ENCODE peak calls at places on chromosomes 16 and 17, in six cellular contexts. K, O, T, A, F and S are unnamed samples.

GRCh38 chr16:87457051-87457611 is 35.7 kb downstream of the ZCCHC14 start:
- DNase-seq in K (peak; percentile 67), O (no peak), T (no peak), A (no peak), F (peak; percentile 26), S (peak; percentile 69)

GRCh38 chr16:59848314-59848713 is 1114.2 kb upstream of the GOT2 start:
- DNase-seq in K (no peak), O (no peak), T (no peak), A (no peak), F (no peak), S (no peak)

GRCh38 chr16:49204191-49204590 is 77.4 kb downstream of the CBLN1 start:
- DNase-seq in K (no peak), O (no peak), T (no peak), A (no peak), F (no peak), S (no peak)

GRCh38 chr16:71537643-71538042 is 11.4 kb downstream of the CHST4 start:
- DNase-seq in K (peak; percentile 61), O (peak; percentile 68), T (no peak), A (no peak), F (peak; percentile 56), S (peak; percentile 37)

GRCh38 chr17:63694974-63695773 is 4.8 kb downstream of the LIMD2 start:
- DNase-seq in K (no peak), O (peak; percentile 39), T (no peak), A (no peak), F (no peak), S (no peak)

GRCh38 chr17:59846391-59847165 is 46.2 kb downstream of the TUBD1 start:
- DNase-seq in K (peak; percentile 94), O (no peak), T (no peak), A (peak; percentile 41), F (peak; percentile 86), S (peak; percentile 93)

GRCh38 chr16:65122724-65122973 is 786 bp upstream of the CDH11 start:
- DNase-seq in K (no peak), O (no peak), T (no peak), A (no peak), F (no peak), S (no peak)

GRCh38 chr16:75312875-75313274 is 61.5 kb upstream of the BCAR1 start:
- DNase-seq in K (no peak), O (no peak), T (no peak), A (no peak), F (no peak), S (no peak)

GRCh38 chr17:32283745-32284207 is 18.1 kb downstream of the RHBDL3 start:
- DNase-seq in K (peak; percentile 20), O (peak; percentile 75), T (no peak), A (no peak), F (peak; percentile 48), S (peak; percentile 56)

GRCh38 chr17:72123964-72124791 is 3.4 kb downstream of the SOX9 start:
- DNase-seq in K (no peak), O (no peak), T (peak; percentile 23), A (no peak), F (peak; percentile 22), S (no peak)

GRCh38 chr16:78115659-78116058 is 16.2 kb downstream of the WWOX start:
- DNase-seq in K (no peak), O (no peak), T (no peak), A (no peak), F (no peak), S (no peak)

GRCh38 chr17:35171834-35172233 is 22.4 kb downstream of the SLC35G3 start:
- DNase-seq in K (peak; percentile 43), O (no peak), T (no peak), A (no peak), F (no peak), S (peak; percentile 41)

GRCh38 chr17:27481327-27481726 is 25.1 kb downstream of the KSR1 start:
- DNase-seq in K (no peak), O (peak; percentile 33), T (no peak), A (no peak), F (no peak), S (no peak)

GRCh38 chr16:28207425-28207824 is 4.3 kb downstream of the XPO6 start:
- DNase-seq in K (no peak), O (no peak), T (no peak), A (no peak), F (no peak), S (no peak)

GRCh38 chr16:8727857-8728618 is 53.6 kb downstream of the ABAT start:
- DNase-seq in K (no peak), O (no peak), T (no peak), A (no peak), F (no peak), S (no peak)

GRCh38 chr17:18187816-18188761 is 4.5 kb downstream of the ALKBH5 start:
- DNase-seq in K (peak; percentile 63), O (no peak), T (peak; percentile 30), A (peak; percentile 29), F (peak; percentile 41), S (peak; percentile 68)

GRCh38 chr16:7206469-7206868 is 126.2 kb upstream of the RBFOX1 start:
- DNase-seq in K (no peak), O (no peak), T (no peak), A (no peak), F (no peak), S (no peak)

GRCh38 chr17:2435852-2436251 is 35.0 kb upstream of the MNT start:
- DNase-seq in K (no peak), O (no peak), T (no peak), A (no peak), F (no peak), S (no peak)

GRCh38 chr17:47301161-47301560 is 22.6 kb upstream of the EFCAB13 start:
- DNase-seq in K (no peak), O (no peak), T (no peak), A (no peak), F (no peak), S (no peak)

GRCh38 chr17:31541559-31541958 is 150.1 kb downstream of the RAB11FIP4 start:
- DNase-seq in K (no peak), O (peak; percentile 52), T (no peak), A (no peak), F (no peak), S (no peak)

GRCh38 chr17:17363638-17364337 is 60.6 kb downstream of the NT5M start:
- DNase-seq in K (no peak), O (no peak), T (no peak), A (no peak), F (no peak), S (no peak)

GRCh38 chr17:44565866-44566443 is 8.7 kb downstream of the FZD2 start:
- DNase-seq in K (peak; percentile 46), O (no peak), T (no peak), A (no peak), F (peak; percentile 31), S (no peak)

GRCh38 chr16:3249020-3249419 is 7.4 kb downstream of the MEFV start:
- DNase-seq in K (no peak), O (no peak), T (no peak), A (no peak), F (no peak), S (no peak)

GRCh38 chr17:8674344-8675305 is 44.1 kb upstream of the MYH10 start:
- DNase-seq in K (no peak), O (no peak), T (peak; percentile 66), A (peak; percentile 84), F (peak; percentile 80), S (peak; percentile 99)

GRCh38 chr17:60601443-60602384 is 1.7 kb downstream of the PPM1D start:
- DNase-seq in K (peak; percentile 89), O (peak; percentile 62), T (no peak), A (no peak), F (peak; percentile 90), S (peak; percentile 91)

GRCh38 chr16:86396918-86397317 is 113.4 kb upstream of the FOXF1 start:
- DNase-seq in K (peak; percentile 69), O (peak; percentile 27), T (no peak), A (no peak), F (peak; percentile 72), S (peak; percentile 80)

GRCh38 chr17:45248132-45248936 is 13.6 kb downstream of the SPATA32 start:
- DNase-seq in K (no peak), O (peak; percentile 73), T (no peak), A (no peak), F (no peak), S (no peak)

DNA sequence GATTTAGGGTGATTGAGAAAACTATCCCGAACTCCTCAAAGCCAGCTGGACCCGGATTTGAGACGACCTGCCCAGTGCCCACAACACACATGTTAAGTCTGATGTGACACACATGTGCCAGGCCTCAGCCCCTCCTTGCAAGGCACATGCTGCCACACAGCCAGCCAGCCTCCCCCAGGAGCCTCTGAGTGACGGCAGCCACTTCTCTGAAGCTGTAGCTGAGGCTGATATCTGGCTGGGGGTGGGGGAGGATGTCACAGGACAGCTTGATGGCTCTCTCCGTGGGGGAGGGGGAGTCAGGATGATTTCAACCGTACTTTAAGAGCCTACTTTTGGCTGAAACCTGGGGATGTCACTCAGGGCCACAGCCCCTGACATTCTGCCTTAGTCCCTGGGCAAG is 40.9 kb downstream of the SRCIN1 start:
- DNase-seq in K (no peak), O (no peak), T (no peak), A (no peak), F (no peak), S (no peak)
- H3K4me3 ChIP-seq in K (no peak overlapping the region), O (no peak overlapping the region), T (no peak overlapping the region), A (no peak overlapping the region), F (no peak overlapping the region), S (no peak overlapping the region)

GRCh38 chr16:714079-714478 is 839 bp upstream of the METRN start:
- DNase-seq in K (no peak), O (no peak), T (no peak), A (no peak), F (no peak), S (no peak)

GRCh38 chr16:716768-717325 is 1.9 kb downstream of the METRN start:
- DNase-seq in K (no peak), O (no peak), T (no peak), A (no peak), F (no peak), S (no peak)

GRCh38 chr16:714558-715447 is at the start of gene METRN:
- DNase-seq in K (peak; percentile 86), O (peak; percentile 84), T (peak; percentile 95), A (peak; percentile 95), F (peak; percentile 85), S (peak; percentile 74)

GRCh38 chr16:716250-716607 is 1.3 kb downstream of the METRN start:
- DNase-seq in K (peak; percentile 50), O (no peak), T (no peak), A (no peak), F (peak; percentile 46), S (peak; percentile 60)

GRCh38 chr16:715448-716249 is 731 bp downstream of the METRN start:
- DNase-seq in K (no peak), O (peak; percentile 51), T (no peak), A (no peak), F (no peak), S (no peak)
- TF ChIP-seq CTCF in K (no peak), O (no peak), T (no peak), A (no peak), F (no peak), S (no peak)

DNA sequence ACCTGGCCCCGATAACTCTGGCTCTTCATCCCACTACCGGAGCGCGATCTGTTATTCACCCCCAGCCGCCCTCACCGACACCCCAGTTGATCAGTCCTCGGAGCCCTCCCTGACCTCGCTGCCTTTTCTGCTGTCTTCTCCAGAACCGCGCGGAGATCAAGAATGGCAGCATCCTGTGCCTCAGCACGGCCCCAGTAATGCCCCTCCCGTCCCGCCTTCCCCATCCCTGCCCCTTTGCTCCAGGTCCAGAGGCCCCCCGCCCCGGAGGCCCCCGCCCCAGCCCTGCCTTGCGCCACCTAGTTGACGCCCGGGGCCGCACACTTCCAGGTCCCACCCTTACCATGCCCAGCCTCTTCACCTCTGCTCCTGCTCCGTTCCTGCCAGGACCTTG is 872 bp downstream of the ELMO3 start:
- DNase-seq in K (no peak), O (no peak), T (no peak), A (no peak), F (no peak), S (no peak)
- H3K4me3 ChIP-seq in K (no peak overlapping the region), O (no peak overlapping the region), T (no peak overlapping the region), A (no peak overlapping the region), F (no peak overlapping the region), S (no peak overlapping the region)

GRCh38 chr17:79019631-79020584 is 4.1 kb upstream of the C1QTNF1 start:
- DNase-seq in K (peak; percentile 93), O (peak; percentile 66), T (peak; percentile 65), A (peak; percentile 68), F (peak; percentile 91), S (peak; percentile 88)
- TF ChIP-seq CTCF in K (peak; percentile 75), O (peak; percentile 51), T (peak; percentile 70), A (peak; percentile 83), F (peak; percentile 78), S (peak; percentile 75)